ENCODE peak calls at places on chromosomes 7 and 10, in seven cellular contexts. Z is Calu3, A is NB4, N is ovary, P is lower leg skin, I is endothelial cell, K is colonic mucosa. L is an unnamed sample.

GRCh38 chr10:73809061-73809818 is 2.2 kb downstream of the NDST2 start:
- DNase-seq in A (no peak), Z (no peak), N (no peak), P (no peak), I (no peak), K (no peak), L (no peak)

GRCh38 chr10:4195214-4195613 is 410.2 kb upstream of the KLF6 start:
- DNase-seq in N (no peak), I (no peak), K (no peak), P (no peak), Z (no peak), A (no peak), L (no peak)

GRCh38 chr10:70568781-70569495 is 33.6 kb downstream of the PRF1 start:
- DNase-seq in K (no peak), Z (no peak), P (no peak), I (no peak), A (no peak), N (no peak), L (no peak)

GRCh38 chr10:108684431-108684830 is 1238.9 kb downstream of the XPNPEP1 start:
- DNase-seq in P (no peak), A (no peak), N (no peak), K (no peak), Z (no peak), I (no peak), L (no peak)

GRCh38 chr7:138900040-138900828 is 81.0 kb downstream of the KIAA1549 start:
- DNase-seq in A (no peak), N (no peak), P (no peak), K (no peak), I (no peak), Z (no peak), L (no peak)

GRCh38 chr7:81013036-81013435 is 94.2 kb upstream of the SEMA3C start:
- DNase-seq in P (no peak), A (no peak), N (no peak), Z (no peak), I (no peak), K (no peak), L (no peak)

GRCh38 chr10:65751896-65752295 is 1173.9 kb upstream of the LRRTM3 start:
- DNase-seq in K (no peak), P (no peak), N (no peak), Z (no peak), A (no peak), I (no peak), L (no peak)

GRCh38 chr10:102422586-102423129 is 2.0 kb downstream of the FBXL15 start:
- DNase-seq in N (peak), Z (peak), P (peak), K (peak), I (peak), A (peak), L (peak)

GRCh38 chr7:50560865-50561351 is 4.3 kb downstream of the DDC start:
- DNase-seq in A (no peak), Z (no peak), K (no peak), I (no peak), P (no peak), N (peak), L (peak)

GRCh38 chr10:100895346-100895745 is 17.4 kb upstream of the SLF2 start:
- DNase-seq in K (peak), A (peak), Z (no peak), P (no peak), N (no peak), I (no peak), L (no peak)

GRCh38 chr10:24351883-24352778 is 143.2 kb downstream of the KIAA1217 start:
- DNase-seq in A (no peak), I (no peak), Z (no peak), K (no peak), N (no peak), P (no peak), L (no peak)

GRCh38 chr7:98828368-98828767 is 41.4 kb downstream of the TMEM130 start:
- DNase-seq in A (no peak), P (no peak), I (no peak), K (no peak), Z (no peak), N (no peak), L (no peak)

GRCh38 chr7:111053035-111053434 is 37.9 kb upstream of the LRRN3 start:
- DNase-seq in Z (no peak), A (no peak), P (no peak), K (no peak), N (no peak), I (no peak), L (no peak)

GRCh38 chr7:1666779-1667565 is 3.1 kb upstream of the ELFN1 start:
- DNase-seq in I (peak), A (no peak), Z (peak), K (no peak), P (no peak), N (no peak), L (no peak)

GRCh38 chr7:46909601-46910051 is 672.3 kb downstream of the TNS3 start:
- DNase-seq in P (no peak), I (no peak), N (no peak), K (no peak), Z (no peak), A (no peak), L (no peak)

GRCh38 chr7:29935111-29935510 is 54.5 kb downstream of the SCRN1 start:
- DNase-seq in P (no peak), K (no peak), I (no peak), N (no peak), Z (no peak), A (no peak), L (no peak)

GRCh38 chr7:37031571-37032257 is 307.4 kb upstream of the AOAH start:
- DNase-seq in P (peak), K (peak), N (peak), I (no peak), Z (peak), A (peak), L (no peak)

GRCh38 chr10:45058580-45058979 is 57.9 kb downstream of the ZNF22 start:
- DNase-seq in P (no peak), N (no peak), I (no peak), K (no peak), A (peak), Z (no peak), L (no peak)

GRCh38 chr10:51960494-51960895 is 261.1 kb upstream of the CSTF2T start:
- DNase-seq in P (no peak), A (peak), N (no peak), I (no peak), K (no peak), Z (peak), L (no peak)

GRCh38 chr7:131244259-131244852 is 83.3 kb upstream of the MKLN1 start:
- DNase-seq in I (no peak), Z (peak), K (no peak), A (peak), N (peak), P (peak), L (no peak)

GRCh38 chr7:52995676-52996075 is 39.8 kb upstream of the POM121L12 start:
- DNase-seq in A (no peak), I (no peak), Z (no peak), N (no peak), K (no peak), P (no peak), L (no peak)

GRCh38 chr7:9983048-9983447 is 990.6 kb upstream of the PHF14 start:
- DNase-seq in A (no peak), P (no peak), Z (no peak), I (no peak), N (no peak), K (no peak), L (no peak)

GRCh38 chr10:91378061-91378460 is 32.1 kb upstream of the HECTD2 start:
- DNase-seq in A (no peak), P (no peak), I (no peak), Z (no peak), N (no peak), K (no peak), L (no peak)

GRCh38 chr10:21401196-21401595 is 124.3 kb downstream of the SKIDA1 start:
- DNase-seq in Z (no peak), K (no peak), A (no peak), P (no peak), I (no peak), N (no peak), L (no peak)

GRCh38 chr7:107105591-107106245 is 61.2 kb downstream of the PRKAR2B start:
- DNase-seq in Z (no peak), A (no peak), N (no peak), K (no peak), P (no peak), I (no peak), L (no peak)

GRCh38 chr10:95333997-95334792 is 43.4 kb upstream of the PDLIM1 start:
- DNase-seq in K (peak), P (peak), A (no peak), I (no peak), N (no peak), Z (no peak), L (no peak)

GRCh38 chr10:65496541-65496940 is 1429.3 kb upstream of the LRRTM3 start:
- DNase-seq in P (no peak), K (no peak), A (no peak), N (no peak), I (no peak), Z (no peak), L (no peak)

GRCh38 chr10:78890506-78890905 is 178.3 kb upstream of the ZMIZ1 start:
- DNase-seq in P (peak), N (no peak), I (no peak), Z (no peak), A (no peak), K (peak), L (no peak)

GRCh38 chr7:16708980-16709379 is 44.6 kb upstream of the TSPAN13 start:
- DNase-seq in K (no peak), I (no peak), Z (no peak), N (no peak), P (no peak), A (peak), L (no peak)

GRCh38 chr10:132450825-132451505 is 54.0 kb downstream of the PWWP2B start:
- DNase-seq in K (no peak), P (no peak), A (peak), I (no peak), Z (no peak), N (no peak), L (no peak)

GRCh38 chr10:103013398-103013797 is 95.3 kb downstream of the CNNM2 start:
- DNase-seq in A (no peak), I (no peak), N (no peak), P (no peak), K (no peak), Z (no peak), L (no peak)

GRCh38 chr7:123120286-123120685 is 79.5 kb downstream of the SLC13A1 start:
- DNase-seq in A (no peak), P (no peak), Z (no peak), I (no peak), N (no peak), K (no peak), L (no peak)

GRCh38 chr10:119029613-119030420 is at the start of gene NANOS1:
- DNase-seq in K (no peak), P (no peak), Z (peak), N (peak), I (peak), A (peak), L (peak)

GRCh38 chr7:34748244-34749039 is 90.4 kb downstream of the NPSR1 start:
- DNase-seq in K (peak), N (peak), A (no peak), Z (peak), I (no peak), P (peak), L (no peak)

GRCh38 chr7:30206466-30206865 is 71.7 kb downstream of the MTURN start:
- DNase-seq in P (no peak), K (no peak), Z (peak), I (no peak), N (no peak), A (no peak), L (no peak)

GRCh38 chr7:155856656-155857055 is 44.4 kb upstream of the SHH start:
- DNase-seq in P (no peak), K (peak), A (no peak), N (no peak), I (no peak), Z (no peak), L (no peak)

GRCh38 chr7:27239780-27240731 is 2.5 kb upstream of the EVX1 start:
- DNase-seq in A (no peak), Z (no peak), K (no peak), I (no peak), N (no peak), P (no peak), L (no peak)

GRCh38 chr7:27236053-27236410 is 6.6 kb upstream of the EVX1 start:
- DNase-seq in A (no peak), I (no peak), N (no peak), Z (no peak), K (no peak), P (no peak), L (no peak)

GRCh38 chr7:27238979-27239779 is 3.4 kb upstream of the EVX1 start:
- DNase-seq in N (no peak), P (no peak), I (no peak), Z (no peak), A (no peak), K (no peak), L (no peak)

GRCh38 chr7:27237735-27238334 is 4.8 kb upstream of the EVX1 start:
- DNase-seq in P (no peak), A (peak), Z (no peak), N (no peak), I (no peak), K (no peak), L (no peak)

GRCh38 chr7:27235387-27236052 is 7.1 kb upstream of the EVX1 start:
- DNase-seq in P (no peak), A (peak), I (peak), Z (peak), K (peak), N (no peak), L (peak)
- TF ChIP-seq CTCF in P (no peak), A (peak), I (no peak), Z (peak), K (peak), N (no peak), L (peak)

GRCh38 chr7:18590259-18590658 is 94.7 kb downstream of the HDAC9 start:
- DNase-seq in K (no peak), I (no peak), A (peak), P (no peak), Z (no peak), N (no peak), L (no peak)

GRCh38 chr7:18593602-18594279 is 98.2 kb downstream of the HDAC9 start:
- DNase-seq in Z (no peak), P (no peak), I (no peak), A (no peak), N (no peak), K (no peak), L (no peak)

DNA sequence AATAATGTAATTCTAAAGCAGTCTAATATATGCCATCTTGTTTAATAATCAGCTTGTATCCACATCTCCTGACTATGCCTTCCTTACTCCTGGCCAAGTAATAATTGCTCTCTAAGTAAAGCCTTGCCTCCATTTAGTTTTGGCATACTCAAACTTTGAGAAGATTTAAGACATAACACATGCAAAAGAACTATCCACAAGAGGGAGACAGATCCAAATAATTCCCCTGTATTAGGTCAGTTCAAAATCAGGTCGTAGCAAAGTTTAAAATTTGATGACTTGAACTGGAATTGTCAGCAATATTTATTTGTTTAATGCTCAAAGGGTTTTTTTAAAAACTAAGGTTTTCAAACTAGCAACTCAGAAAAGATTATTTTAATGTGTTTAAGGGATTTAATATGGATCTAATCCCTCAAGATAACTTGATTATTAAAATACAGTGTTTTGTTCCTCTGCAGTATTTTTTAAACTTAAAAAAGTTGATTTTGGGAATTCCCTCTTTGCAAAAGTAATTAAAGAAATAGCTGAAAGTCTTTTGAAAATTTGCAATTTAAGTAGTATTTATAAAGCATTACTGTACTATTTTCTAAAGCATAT is 95.3 kb downstream of the HDAC9 start:
- DNase-seq in K (no peak), Z (no peak), I (no peak), N (no peak), P (no peak), A (peak), L (no peak)
- TF ChIP-seq CTCF in K (peak), Z (peak), I (peak), N (no peak), P (no peak), A (peak), L (peak)

GRCh38 chr10:35228058-35228457 is 101.4 kb downstream of the CREM start:
- DNase-seq in I (no peak), A (no peak), P (no peak), K (no peak), N (no peak), Z (no peak), L (no peak)
- TF ChIP-seq CTCF in I (peak), A (no peak), P (no peak), K (no peak), N (no peak), Z (no peak), L (peak)

DNA sequence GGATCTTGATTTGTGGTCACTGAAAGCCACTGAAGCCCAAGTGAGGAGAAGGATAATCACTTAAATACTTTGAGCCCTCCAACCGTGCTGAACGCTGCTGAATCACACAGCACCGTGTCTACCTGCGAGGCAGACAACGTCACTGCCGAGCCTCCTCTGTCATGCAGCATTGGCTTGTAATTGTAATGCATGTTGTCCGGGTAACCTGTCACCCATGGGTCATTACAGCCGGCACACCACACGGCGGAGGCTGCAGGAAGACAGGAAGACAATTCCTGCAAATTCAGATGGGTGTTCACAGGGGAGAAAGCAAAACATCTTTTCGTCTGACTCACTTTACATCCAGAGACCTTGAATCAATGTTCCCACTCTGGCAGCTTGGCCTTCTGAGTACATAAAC is 546.1 kb upstream of the FOXK1 start:
- DNase-seq in A (no peak), P (no peak), Z (no peak), I (no peak), N (peak), K (no peak), L (no peak)
- TF ChIP-seq CTCF in A (no peak), P (no peak), Z (no peak), I (no peak), N (no peak), K (no peak), L (no peak)

DNA sequence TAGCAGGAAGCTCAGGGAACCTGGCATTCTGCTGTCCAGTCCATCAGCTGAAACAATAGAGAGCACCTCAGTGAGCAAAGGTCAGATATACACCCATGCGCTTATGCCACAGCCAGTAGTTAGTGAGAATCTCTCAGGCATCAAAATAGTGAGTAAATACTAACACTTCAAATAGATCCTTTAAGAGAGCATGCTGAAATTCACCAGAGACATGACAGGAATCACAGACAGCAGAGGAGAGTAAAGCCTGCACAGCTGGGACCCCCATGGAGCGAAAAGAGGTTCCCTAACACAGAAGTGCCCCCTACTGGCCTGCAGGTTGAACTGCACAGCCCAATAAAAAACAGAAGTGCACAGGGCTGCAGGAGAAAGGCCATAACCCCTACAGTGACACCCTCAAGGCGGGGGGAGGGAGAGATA is 57.6 kb upstream of the ANTXRL start:
- DNase-seq in A (peak), K (peak), P (no peak), N (peak), Z (peak), I (peak), L (peak)
- TF ChIP-seq CTCF in A (peak), K (peak), P (no peak), N (no peak), Z (peak), I (peak), L (peak)

GRCh38 chr10:77583527-77583926 is 54.1 kb downstream of the KCNMA1 start:
- DNase-seq in A (no peak), N (no peak), P (no peak), K (no peak), Z (no peak), I (no peak), L (no peak)
- TF ChIP-seq CTCF in A (no peak), N (no peak), P (no peak), K (no peak), Z (no peak), I (no peak), L (no peak)

DNA sequence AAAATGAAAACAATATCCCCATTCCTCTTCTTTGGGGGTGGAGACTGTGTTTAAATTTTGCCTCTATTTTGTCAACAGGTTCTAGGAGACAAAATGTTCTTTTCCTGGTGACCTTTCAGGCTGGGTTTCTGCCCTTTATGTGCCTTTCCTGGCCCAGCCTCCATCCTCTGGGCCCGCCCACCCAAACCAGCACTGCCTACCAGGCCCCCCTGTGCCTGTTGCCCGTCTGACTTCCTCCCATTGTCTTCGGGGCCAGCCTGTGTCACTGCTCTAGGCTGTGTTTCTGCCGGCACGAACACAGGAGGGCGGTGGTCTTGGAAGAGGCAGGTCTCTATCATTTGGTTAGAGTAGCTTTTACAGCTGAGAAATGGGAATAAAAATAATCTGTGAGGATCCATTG is 13.9 kb downstream of the TSPAN14 start:
- DNase-seq in Z (no peak), N (peak), A (peak), P (peak), I (peak), K (peak), L (peak)
- TF ChIP-seq CTCF in Z (no peak), N (no peak), A (no peak), P (no peak), I (no peak), K (no peak), L (no peak)